ENCODE peak calls at places on chromosomes 3 and 15, in seven cellular contexts. One of them, this sample, is unnamed.

GRCh38 chr15:74795961-74796625 is 14.2 kb downstream of the CSK start:
- DNase-seq in GM23338: no peak
- DNase-seq in tibial artery: no peak
- DNase-seq in body of pancreas: no peak
- DNase-seq in A549: no peak
- DNase-seq in adrenal gland: no peak
- DNase-seq in suprapubic skin: no peak
- DNase-seq in this sample: no peak

GRCh38 chr3:192850501-192850981 is 67.1 kb downstream of the MB21D2 start:
- DNase-seq in GM23338: no peak
- DNase-seq in tibial artery: no peak
- DNase-seq in body of pancreas: no peak
- DNase-seq in A549: peak; percentile 52
- DNase-seq in adrenal gland: no peak
- DNase-seq in suprapubic skin: no peak
- DNase-seq in this sample: no peak

GRCh38 chr15:62119224-62119925 is 45.7 kb downstream of the C2CD4B start:
- DNase-seq in GM23338: no peak
- DNase-seq in tibial artery: no peak
- DNase-seq in body of pancreas: no peak
- DNase-seq in A549: peak; percentile 82
- DNase-seq in adrenal gland: no peak
- DNase-seq in suprapubic skin: no peak
- DNase-seq in this sample: peak; percentile 78

GRCh38 chr3:107211608-107212007 is 165.6 kb upstream of the CCDC54 start:
- DNase-seq in GM23338: no peak
- DNase-seq in tibial artery: no peak
- DNase-seq in body of pancreas: no peak
- DNase-seq in A549: no peak
- DNase-seq in adrenal gland: no peak
- DNase-seq in suprapubic skin: no peak
- DNase-seq in this sample: no peak

GRCh38 chr3:118833075-118833474 is 201.6 kb downstream of the IGSF11 start:
- DNase-seq in GM23338: no peak
- DNase-seq in tibial artery: no peak
- DNase-seq in body of pancreas: no peak
- DNase-seq in A549: no peak
- DNase-seq in adrenal gland: no peak
- DNase-seq in suprapubic skin: no peak
- DNase-seq in this sample: no peak

GRCh38 chr3:146334151-146334550 is 83.2 kb upstream of the PLSCR4 start:
- DNase-seq in GM23338: peak; percentile 15
- DNase-seq in tibial artery: peak; percentile 28
- DNase-seq in body of pancreas: peak; percentile 32
- DNase-seq in A549: peak; percentile 32
- DNase-seq in adrenal gland: peak; percentile 11
- DNase-seq in suprapubic skin: no peak
- DNase-seq in this sample: no peak

GRCh38 chr3:124520970-124521369 is 209.3 kb upstream of the UMPS start:
- DNase-seq in GM23338: no peak
- DNase-seq in tibial artery: no peak
- DNase-seq in body of pancreas: no peak
- DNase-seq in A549: peak; percentile 30
- DNase-seq in adrenal gland: no peak
- DNase-seq in suprapubic skin: no peak
- DNase-seq in this sample: no peak

GRCh38 chr15:63560741-63561448 is 36.3 kb upstream of the FBXL22 start:
- DNase-seq in GM23338: peak; percentile 48
- DNase-seq in tibial artery: no peak
- DNase-seq in body of pancreas: no peak
- DNase-seq in A549: no peak
- DNase-seq in adrenal gland: no peak
- DNase-seq in suprapubic skin: no peak
- DNase-seq in this sample: no peak

GRCh38 chr3:45468326-45468725 is 80.0 kb downstream of the LARS2 start:
- DNase-seq in GM23338: no peak
- DNase-seq in tibial artery: no peak
- DNase-seq in body of pancreas: no peak
- DNase-seq in A549: no peak
- DNase-seq in adrenal gland: no peak
- DNase-seq in suprapubic skin: no peak
- DNase-seq in this sample: no peak

GRCh38 chr3:73177827-73178226 is 116.4 kb downstream of the EBLN2 start:
- DNase-seq in GM23338: no peak
- DNase-seq in tibial artery: no peak
- DNase-seq in body of pancreas: no peak
- DNase-seq in A549: no peak
- DNase-seq in adrenal gland: no peak
- DNase-seq in suprapubic skin: no peak
- DNase-seq in this sample: no peak
- H3K27ac ChIP-seq in GM23338: no peak overlapping the region
- H3K27ac ChIP-seq in tibial artery: no peak overlapping the region
- H3K27ac ChIP-seq in body of pancreas: no peak overlapping the region
- H3K27ac ChIP-seq in A549: no peak overlapping the region
- H3K27ac ChIP-seq in adrenal gland: no peak overlapping the region
- H3K27ac ChIP-seq in suprapubic skin: no peak overlapping the region
- H3K27ac ChIP-seq in this sample: no peak overlapping the region

GRCh38 chr3:111385971-111386495 is 156.0 kb upstream of the CD96 start:
- DNase-seq in GM23338: no peak
- DNase-seq in tibial artery: no peak
- DNase-seq in body of pancreas: no peak
- DNase-seq in A549: no peak
- DNase-seq in adrenal gland: no peak
- DNase-seq in suprapubic skin: no peak
- DNase-seq in this sample: no peak
- TF ChIP-seq CTCF in GM23338: no peak
- TF ChIP-seq CTCF in tibial artery: no peak
- TF ChIP-seq CTCF in body of pancreas: no peak
- TF ChIP-seq CTCF in A549: no peak
- TF ChIP-seq CTCF in adrenal gland: no peak
- TF ChIP-seq CTCF in suprapubic skin: no peak
- TF ChIP-seq CTCF in this sample: no peak

DNA sequence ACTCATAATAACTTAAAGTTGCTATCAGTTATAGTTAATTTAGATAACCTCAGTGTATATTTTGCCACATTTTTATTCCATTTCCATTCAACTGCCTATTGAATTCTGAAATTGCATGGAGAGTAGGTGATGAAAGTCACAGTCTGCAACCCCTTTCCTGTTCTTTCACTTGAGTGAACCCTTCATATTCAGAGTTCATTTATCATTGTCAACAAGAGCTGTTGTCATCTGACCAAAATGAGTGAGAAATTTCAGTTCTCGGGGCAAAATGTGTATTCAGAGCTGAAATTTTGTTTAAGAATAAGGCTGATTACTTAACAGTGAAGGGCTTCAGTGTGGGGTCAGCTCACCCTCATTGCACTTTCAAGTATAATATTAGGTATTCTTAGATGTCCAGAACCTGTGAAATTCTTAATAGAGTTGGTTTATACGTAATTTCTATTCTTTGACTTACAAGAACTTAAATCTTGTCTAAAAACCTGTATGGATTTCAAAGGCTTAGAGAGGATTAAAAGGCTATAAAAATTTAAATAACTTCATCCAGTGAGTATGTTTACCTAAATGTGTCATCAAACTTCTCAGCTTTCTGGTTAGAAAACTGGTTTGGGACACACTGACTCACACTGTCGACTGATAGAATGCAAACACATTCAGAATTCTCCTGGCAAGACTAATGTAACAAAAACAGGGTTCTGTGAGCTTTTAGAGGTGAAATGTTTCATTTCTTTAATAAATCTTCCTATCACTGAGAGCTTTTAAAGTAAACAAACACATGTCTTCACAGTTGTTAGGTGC is 92.2 kb downstream of the CMSS1 start:
- DNase-seq in GM23338: no peak
- DNase-seq in tibial artery: no peak
- DNase-seq in body of pancreas: no peak
- DNase-seq in A549: peak; percentile 71
- DNase-seq in adrenal gland: no peak
- DNase-seq in suprapubic skin: no peak
- DNase-seq in this sample: no peak
- H3K27ac ChIP-seq in GM23338: no peak overlapping the region
- H3K27ac ChIP-seq in tibial artery: peak overlapping the region; percentile 26
- H3K27ac ChIP-seq in body of pancreas: peak overlapping the region; percentile 37
- H3K27ac ChIP-seq in A549: peak overlapping the region; percentile 41
- H3K27ac ChIP-seq in adrenal gland: no peak overlapping the region
- H3K27ac ChIP-seq in suprapubic skin: no peak overlapping the region
- H3K27ac ChIP-seq in this sample: no peak overlapping the region

DNA sequence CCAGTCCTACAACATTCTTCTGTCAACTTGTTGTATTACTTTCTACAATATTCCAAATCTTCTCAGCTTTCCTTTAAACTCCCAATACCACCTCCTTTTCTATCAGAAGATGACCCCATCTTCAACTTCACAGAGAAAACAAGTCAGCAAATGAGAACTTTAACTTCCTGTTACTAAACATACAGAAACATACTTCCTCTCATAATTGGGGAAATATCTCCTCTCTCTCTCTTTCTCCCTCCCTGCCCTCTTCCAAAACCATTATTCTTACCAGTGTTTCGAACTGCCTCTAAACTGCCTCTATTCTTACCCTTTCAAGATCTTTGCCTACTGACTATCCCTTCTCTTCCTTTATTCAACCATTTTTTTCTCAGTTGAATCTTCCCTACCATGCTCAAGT is 1.7 kb upstream of the SNAP23 start:
- DNase-seq in GM23338: no peak
- DNase-seq in tibial artery: no peak
- DNase-seq in body of pancreas: no peak
- DNase-seq in A549: no peak
- DNase-seq in adrenal gland: no peak
- DNase-seq in suprapubic skin: no peak
- DNase-seq in this sample: no peak
- TF ChIP-seq CTCF in GM23338: no peak
- TF ChIP-seq CTCF in tibial artery: no peak
- TF ChIP-seq CTCF in body of pancreas: no peak
- TF ChIP-seq CTCF in A549: no peak
- TF ChIP-seq CTCF in adrenal gland: no peak
- TF ChIP-seq CTCF in suprapubic skin: no peak
- TF ChIP-seq CTCF in this sample: no peak

DNA sequence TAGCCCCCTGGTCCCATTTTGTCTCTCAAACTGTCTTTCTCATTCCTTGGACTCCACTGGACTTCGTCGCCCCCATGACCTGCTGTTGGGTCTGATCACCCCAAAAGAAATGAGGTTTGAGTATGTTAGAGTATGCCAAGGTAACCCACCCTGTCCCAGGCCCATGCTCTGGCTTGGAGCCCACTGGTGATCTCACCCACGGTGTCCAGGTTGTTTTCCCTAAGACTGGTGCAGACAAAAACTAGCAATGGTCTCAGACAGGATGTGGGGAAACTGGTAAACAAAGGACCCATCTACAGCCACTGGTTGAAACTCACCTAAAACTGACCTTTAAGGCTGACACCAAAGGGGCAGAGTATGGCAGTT is 38.9 kb downstream of the EFCAB12 start:
- DNase-seq in GM23338: no peak
- DNase-seq in tibial artery: no peak
- DNase-seq in body of pancreas: no peak
- DNase-seq in A549: no peak
- DNase-seq in adrenal gland: no peak
- DNase-seq in suprapubic skin: no peak
- DNase-seq in this sample: no peak
- H3K27ac ChIP-seq in GM23338: no peak overlapping the region
- H3K27ac ChIP-seq in tibial artery: no peak overlapping the region
- H3K27ac ChIP-seq in body of pancreas: no peak overlapping the region
- H3K27ac ChIP-seq in A549: peak overlapping the region; percentile 86
- H3K27ac ChIP-seq in adrenal gland: no peak overlapping the region
- H3K27ac ChIP-seq in suprapubic skin: no peak overlapping the region
- H3K27ac ChIP-seq in this sample: peak overlapping the region; percentile 94

DNA sequence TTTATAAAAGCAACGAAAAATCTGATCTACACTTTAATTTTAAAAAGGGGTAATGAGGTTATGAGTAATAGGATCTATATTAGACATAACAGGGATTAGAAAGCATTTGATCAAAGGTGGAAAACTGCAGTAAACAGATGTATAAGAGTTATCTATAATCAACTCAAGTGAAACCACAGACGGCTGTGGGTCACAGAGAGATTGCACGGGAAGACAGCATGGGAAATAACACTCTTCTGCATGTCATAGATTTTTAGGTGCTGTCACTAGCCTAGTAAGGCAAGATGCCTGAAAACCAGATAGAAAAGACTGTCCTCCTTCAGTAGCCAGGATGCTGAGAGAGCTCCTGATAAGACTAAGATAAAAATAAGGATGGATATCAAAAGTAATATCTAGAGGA is 1.8 kb downstream of the LYSMD2 start:
- DNase-seq in GM23338: no peak
- DNase-seq in tibial artery: no peak
- DNase-seq in body of pancreas: no peak
- DNase-seq in A549: no peak
- DNase-seq in adrenal gland: no peak
- DNase-seq in suprapubic skin: no peak
- DNase-seq in this sample: no peak
- TF ChIP-seq CTCF in GM23338: no peak
- TF ChIP-seq CTCF in tibial artery: no peak
- TF ChIP-seq CTCF in body of pancreas: no peak
- TF ChIP-seq CTCF in A549: no peak
- TF ChIP-seq CTCF in adrenal gland: no peak
- TF ChIP-seq CTCF in suprapubic skin: no peak
- TF ChIP-seq CTCF in this sample: no peak